ENCODE peak calls at places on chromosomes 13 and 19, in seven cellular contexts. One of them, this sample, is unnamed.

GRCh38 chr13:40672310-40673060 is 6.0 kb upstream of the FOXO1 start:
- DNase-seq in kidney epithelial cell: no peak
- DNase-seq in stomach: no peak
- DNase-seq in heart right ventricle: no peak
- DNase-seq in lower lobe of right lung: no peak
- DNase-seq in HFF-Myc: peak
- DNase-seq in mesothelial cell of epicardium: no peak
- DNase-seq in this sample: no peak

GRCh38 chr19:47363758-47364529 is 14.8 kb downstream of the DHX34 start:
- DNase-seq in kidney epithelial cell: no peak
- DNase-seq in stomach: no peak
- DNase-seq in heart right ventricle: no peak
- DNase-seq in lower lobe of right lung: no peak
- DNase-seq in HFF-Myc: no peak
- DNase-seq in mesothelial cell of epicardium: no peak
- DNase-seq in this sample: peak

GRCh38 chr13:99227909-99228688 is 27.4 kb downstream of the UBAC2 start:
- DNase-seq in kidney epithelial cell: no peak
- DNase-seq in stomach: no peak
- DNase-seq in heart right ventricle: no peak
- DNase-seq in lower lobe of right lung: no peak
- DNase-seq in HFF-Myc: no peak
- DNase-seq in mesothelial cell of epicardium: no peak
- DNase-seq in this sample: no peak

GRCh38 chr13:84136582-84136981 is 254.3 kb upstream of the SLITRK1 start:
- DNase-seq in kidney epithelial cell: no peak
- DNase-seq in stomach: no peak
- DNase-seq in heart right ventricle: no peak
- DNase-seq in lower lobe of right lung: no peak
- DNase-seq in HFF-Myc: no peak
- DNase-seq in mesothelial cell of epicardium: no peak
- DNase-seq in this sample: no peak

GRCh38 chr19:4602915-4603314 is 36.4 kb upstream of the TNFAIP8L1 start:
- DNase-seq in kidney epithelial cell: no peak
- DNase-seq in stomach: no peak
- DNase-seq in heart right ventricle: no peak
- DNase-seq in lower lobe of right lung: no peak
- DNase-seq in HFF-Myc: no peak
- DNase-seq in mesothelial cell of epicardium: no peak
- DNase-seq in this sample: no peak

GRCh38 chr13:47865883-47866282 is 135.2 kb downstream of the SUCLA2 start:
- DNase-seq in kidney epithelial cell: no peak
- DNase-seq in stomach: no peak
- DNase-seq in heart right ventricle: no peak
- DNase-seq in lower lobe of right lung: no peak
- DNase-seq in HFF-Myc: no peak
- DNase-seq in mesothelial cell of epicardium: no peak
- DNase-seq in this sample: no peak

GRCh38 chr19:46776927-46777911 is 11.2 kb downstream of the SLC1A5 start:
- DNase-seq in kidney epithelial cell: no peak
- DNase-seq in stomach: no peak
- DNase-seq in heart right ventricle: no peak
- DNase-seq in lower lobe of right lung: no peak
- DNase-seq in HFF-Myc: no peak
- DNase-seq in mesothelial cell of epicardium: no peak
- DNase-seq in this sample: no peak

GRCh38 chr19:53581871-53582279 is 43.9 kb downstream of the ZNF331 start:
- DNase-seq in kidney epithelial cell: no peak
- DNase-seq in stomach: no peak
- DNase-seq in heart right ventricle: no peak
- DNase-seq in lower lobe of right lung: no peak
- DNase-seq in HFF-Myc: no peak
- DNase-seq in mesothelial cell of epicardium: no peak
- DNase-seq in this sample: no peak

GRCh38 chr13:35139591-35139990 is 197.5 kb downstream of the NBEA start:
- DNase-seq in kidney epithelial cell: no peak
- DNase-seq in stomach: no peak
- DNase-seq in heart right ventricle: no peak
- DNase-seq in lower lobe of right lung: no peak
- DNase-seq in HFF-Myc: peak
- DNase-seq in mesothelial cell of epicardium: no peak
- DNase-seq in this sample: no peak

GRCh38 chr13:35840991-35841604 is 290.1 kb downstream of the DCLK1 start:
- DNase-seq in kidney epithelial cell: no peak
- DNase-seq in stomach: no peak
- DNase-seq in heart right ventricle: no peak
- DNase-seq in lower lobe of right lung: no peak
- DNase-seq in HFF-Myc: no peak
- DNase-seq in mesothelial cell of epicardium: no peak
- DNase-seq in this sample: no peak

GRCh38 chr13:51747438-51748434 is 56.2 kb downstream of the DHRS12 start:
- DNase-seq in kidney epithelial cell: no peak
- DNase-seq in stomach: no peak
- DNase-seq in heart right ventricle: no peak
- DNase-seq in lower lobe of right lung: no peak
- DNase-seq in HFF-Myc: no peak
- DNase-seq in mesothelial cell of epicardium: no peak
- DNase-seq in this sample: no peak

GRCh38 chr13:77857810-77858209 is 60.8 kb downstream of the EDNRB start:
- DNase-seq in kidney epithelial cell: no peak
- DNase-seq in stomach: no peak
- DNase-seq in heart right ventricle: no peak
- DNase-seq in lower lobe of right lung: no peak
- DNase-seq in HFF-Myc: no peak
- DNase-seq in mesothelial cell of epicardium: no peak
- DNase-seq in this sample: no peak

GRCh38 chr13:51613535-51613934 is 29.3 kb downstream of the WDFY2 start:
- DNase-seq in kidney epithelial cell: no peak
- DNase-seq in stomach: no peak
- DNase-seq in heart right ventricle: no peak
- DNase-seq in lower lobe of right lung: no peak
- DNase-seq in HFF-Myc: no peak
- DNase-seq in mesothelial cell of epicardium: no peak
- DNase-seq in this sample: no peak

GRCh38 chr19:53192771-53193533 is at the start of gene ZNF665:
- DNase-seq in kidney epithelial cell: peak
- DNase-seq in stomach: peak
- DNase-seq in heart right ventricle: peak
- DNase-seq in lower lobe of right lung: peak
- DNase-seq in HFF-Myc: no peak
- DNase-seq in mesothelial cell of epicardium: peak
- DNase-seq in this sample: peak

GRCh38 chr13:20518652-20519051 is 7.0 kb downstream of the CRYL1 start:
- DNase-seq in kidney epithelial cell: no peak
- DNase-seq in stomach: no peak
- DNase-seq in heart right ventricle: no peak
- DNase-seq in lower lobe of right lung: no peak
- DNase-seq in HFF-Myc: no peak
- DNase-seq in mesothelial cell of epicardium: no peak
- DNase-seq in this sample: no peak

GRCh38 chr19:11792942-11793341 is 5.4 kb upstream of the ZNF491 start:
- DNase-seq in kidney epithelial cell: no peak
- DNase-seq in stomach: no peak
- DNase-seq in heart right ventricle: no peak
- DNase-seq in lower lobe of right lung: no peak
- DNase-seq in HFF-Myc: no peak
- DNase-seq in mesothelial cell of epicardium: no peak
- DNase-seq in this sample: no peak

GRCh38 chr19:11797491-11797890 is 832 bp upstream of the ZNF491 start:
- DNase-seq in kidney epithelial cell: peak
- DNase-seq in stomach: peak
- DNase-seq in heart right ventricle: peak
- DNase-seq in lower lobe of right lung: peak
- DNase-seq in HFF-Myc: peak
- DNase-seq in mesothelial cell of epicardium: peak
- DNase-seq in this sample: peak

DNA sequence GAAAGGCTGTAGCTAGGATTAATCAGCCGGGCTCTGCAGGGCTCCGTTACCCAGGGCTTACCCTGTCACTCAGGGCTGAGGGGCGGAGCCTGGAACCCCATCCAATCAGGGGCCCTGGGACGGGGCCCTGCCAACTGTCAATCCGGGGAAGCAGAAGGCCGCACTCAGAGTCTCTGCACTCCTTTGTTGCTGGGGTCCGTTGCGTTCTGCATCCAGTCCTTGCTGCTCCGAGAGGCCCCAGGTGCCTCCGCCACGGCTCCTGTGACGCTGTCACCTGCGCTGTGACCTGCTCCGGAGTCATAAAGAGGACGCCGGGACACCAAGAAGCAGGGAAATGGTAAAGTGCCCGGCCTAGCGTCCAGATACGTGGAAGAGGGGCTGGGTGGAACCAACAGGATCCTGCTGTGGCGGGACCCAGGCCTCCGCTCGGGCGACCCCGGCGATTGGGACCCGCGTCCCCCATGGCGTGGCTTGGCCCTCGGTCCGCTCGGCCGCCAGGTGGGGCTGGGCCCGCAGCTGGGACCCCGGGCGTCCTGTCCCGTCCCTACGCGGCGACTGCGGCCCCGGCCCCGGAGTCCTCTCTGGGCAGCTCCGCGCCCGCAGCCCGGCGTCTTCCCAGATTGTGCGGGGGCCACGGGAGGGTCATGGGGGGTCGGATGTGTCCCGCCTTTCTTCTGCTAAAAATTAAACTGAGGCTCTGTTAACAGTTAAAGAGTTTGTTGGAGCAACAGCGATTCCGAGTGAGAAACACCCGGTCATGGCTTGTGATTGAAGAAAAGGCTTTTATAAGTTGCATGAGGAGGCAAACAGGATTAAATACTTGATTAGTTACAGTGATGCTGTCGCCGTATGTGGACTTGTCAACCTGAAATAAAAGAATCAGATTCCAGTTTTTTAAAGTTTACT is at the start of gene ZNF491:
- DNase-seq in kidney epithelial cell: peak
- DNase-seq in stomach: peak
- DNase-seq in heart right ventricle: peak
- DNase-seq in lower lobe of right lung: peak
- DNase-seq in HFF-Myc: peak
- DNase-seq in mesothelial cell of epicardium: peak
- DNase-seq in this sample: peak
- TF ChIP-seq CTCF in kidney epithelial cell: no peak
- TF ChIP-seq CTCF in stomach: peak
- TF ChIP-seq CTCF in heart right ventricle: peak
- TF ChIP-seq CTCF in lower lobe of right lung: peak
- TF ChIP-seq CTCF in HFF-Myc: no peak
- TF ChIP-seq CTCF in mesothelial cell of epicardium: peak
- TF ChIP-seq CTCF in this sample: no peak

GRCh38 chr13:74229242-74229641 is 95.0 kb upstream of the KLF12 start:
- DNase-seq in kidney epithelial cell: no peak
- DNase-seq in stomach: no peak
- DNase-seq in heart right ventricle: no peak
- DNase-seq in lower lobe of right lung: no peak
- DNase-seq in HFF-Myc: no peak
- DNase-seq in mesothelial cell of epicardium: no peak
- DNase-seq in this sample: no peak

GRCh38 chr13:74227476-74228158 is 93.4 kb upstream of the KLF12 start:
- DNase-seq in kidney epithelial cell: no peak
- DNase-seq in stomach: no peak
- DNase-seq in heart right ventricle: no peak
- DNase-seq in lower lobe of right lung: no peak
- DNase-seq in HFF-Myc: no peak
- DNase-seq in mesothelial cell of epicardium: no peak
- DNase-seq in this sample: no peak

GRCh38 chr13:74226791-74227475 is 92.7 kb upstream of the KLF12 start:
- DNase-seq in kidney epithelial cell: no peak
- DNase-seq in stomach: no peak
- DNase-seq in heart right ventricle: no peak
- DNase-seq in lower lobe of right lung: no peak
- DNase-seq in HFF-Myc: no peak
- DNase-seq in mesothelial cell of epicardium: no peak
- DNase-seq in this sample: no peak

DNA sequence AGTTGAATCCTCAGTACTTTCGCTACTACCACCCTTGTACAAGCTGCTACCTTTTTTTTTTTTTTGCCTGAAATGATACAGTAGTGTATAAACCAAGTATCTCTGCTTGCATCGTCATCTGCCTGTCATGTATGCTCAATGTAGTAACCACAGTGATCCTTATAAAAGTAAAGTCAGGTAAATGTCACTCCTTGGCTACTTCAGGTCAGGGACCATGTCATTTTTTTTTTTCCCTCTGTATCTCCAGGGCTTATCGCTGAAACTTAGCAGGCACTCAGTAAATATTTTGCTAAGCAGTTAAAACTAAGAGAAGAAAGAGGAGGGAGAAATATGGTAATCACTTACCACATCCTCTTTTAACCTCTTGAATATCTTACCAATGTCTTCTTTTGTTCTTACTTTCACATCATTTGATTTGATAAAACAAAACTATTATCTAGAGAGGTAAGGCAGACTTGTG is 96.8 kb upstream of the KLF12 start:
- DNase-seq in kidney epithelial cell: no peak
- DNase-seq in stomach: no peak
- DNase-seq in heart right ventricle: no peak
- DNase-seq in lower lobe of right lung: no peak
- DNase-seq in HFF-Myc: no peak
- DNase-seq in mesothelial cell of epicardium: no peak
- DNase-seq in this sample: no peak
- TF ChIP-seq CTCF in kidney epithelial cell: no peak
- TF ChIP-seq CTCF in stomach: no peak
- TF ChIP-seq CTCF in heart right ventricle: no peak
- TF ChIP-seq CTCF in lower lobe of right lung: no peak
- TF ChIP-seq CTCF in HFF-Myc: no peak
- TF ChIP-seq CTCF in mesothelial cell of epicardium: no peak
- TF ChIP-seq CTCF in this sample: no peak

GRCh38 chr19:1945899-1946298 is 4.9 kb downstream of the CSNK1G2 start:
- DNase-seq in kidney epithelial cell: no peak
- DNase-seq in stomach: peak
- DNase-seq in heart right ventricle: no peak
- DNase-seq in lower lobe of right lung: no peak
- DNase-seq in HFF-Myc: no peak
- DNase-seq in mesothelial cell of epicardium: peak
- DNase-seq in this sample: peak
- TF ChIP-seq CTCF in kidney epithelial cell: peak
- TF ChIP-seq CTCF in stomach: peak
- TF ChIP-seq CTCF in heart right ventricle: peak
- TF ChIP-seq CTCF in lower lobe of right lung: peak
- TF ChIP-seq CTCF in HFF-Myc: peak
- TF ChIP-seq CTCF in mesothelial cell of epicardium: peak
- TF ChIP-seq CTCF in this sample: peak

GRCh38 chr19:55778331-55778730 is 9.4 kb downstream of the RFPL4AL1 start:
- DNase-seq in kidney epithelial cell: no peak
- DNase-seq in stomach: no peak
- DNase-seq in heart right ventricle: no peak
- DNase-seq in lower lobe of right lung: no peak
- DNase-seq in HFF-Myc: no peak
- DNase-seq in mesothelial cell of epicardium: no peak
- DNase-seq in this sample: no peak

GRCh38 chr19:55781112-55781511 is 12.2 kb downstream of the RFPL4AL1 start:
- DNase-seq in kidney epithelial cell: no peak
- DNase-seq in stomach: no peak
- DNase-seq in heart right ventricle: no peak
- DNase-seq in lower lobe of right lung: no peak
- DNase-seq in HFF-Myc: no peak
- DNase-seq in mesothelial cell of epicardium: no peak
- DNase-seq in this sample: no peak

DNA sequence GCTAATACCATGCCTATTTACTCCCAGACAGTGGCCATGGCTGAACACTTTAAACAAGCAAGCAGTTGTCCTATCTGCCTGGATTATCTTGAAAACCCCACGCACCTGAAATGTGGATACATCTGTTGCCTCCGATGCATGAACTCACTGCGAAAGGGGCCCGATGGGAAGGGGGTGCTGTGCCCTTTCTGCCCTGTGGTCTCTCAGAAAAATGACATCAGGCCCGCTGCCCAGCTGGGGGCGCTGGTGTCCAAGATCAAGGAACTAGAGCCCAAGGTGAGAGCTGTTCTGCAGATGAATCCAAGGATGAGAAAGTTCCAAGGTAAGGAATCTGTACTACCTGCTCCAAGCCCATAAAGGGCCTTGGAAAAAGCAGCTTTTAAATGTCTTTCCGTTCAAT is 8.6 kb downstream of the RFPL4AL1 start:
- DNase-seq in kidney epithelial cell: no peak
- DNase-seq in stomach: no peak
- DNase-seq in heart right ventricle: no peak
- DNase-seq in lower lobe of right lung: no peak
- DNase-seq in HFF-Myc: no peak
- DNase-seq in mesothelial cell of epicardium: no peak
- DNase-seq in this sample: no peak
- TF ChIP-seq CTCF in kidney epithelial cell: no peak
- TF ChIP-seq CTCF in stomach: no peak
- TF ChIP-seq CTCF in heart right ventricle: no peak
- TF ChIP-seq CTCF in lower lobe of right lung: no peak
- TF ChIP-seq CTCF in HFF-Myc: no peak
- TF ChIP-seq CTCF in mesothelial cell of epicardium: no peak
- TF ChIP-seq CTCF in this sample: no peak